ENCODE peak calls at places on chromosomes 2 and 18, in nine cellular contexts. G is heart right ventricle, W is fibroblast of lung, R is body of pancreas, J is fibroblast of the aortic adventitia, X is endodermal cell, V is hepatocyte, F is uterus, N is sigmoid colon. Y is an unnamed sample.

GRCh38 chr2:67290451-67290991 is 106.6 kb upstream of the ETAA1 start:
- DNase-seq in G (no peak), W (peak; percentile 86), R (no peak), J (peak; percentile 90), X (no peak), V (no peak), F (no peak), N (no peak), Y (peak; percentile 68)

GRCh38 chr2:208142925-208143799 is 2.8 kb downstream of the CRYGB start:
- DNase-seq in G (no peak), W (no peak), R (no peak), J (no peak), X (peak; percentile 76), V (no peak), F (no peak), N (no peak), Y (no peak)

GRCh38 chr2:195202163-195202845 is 454.7 kb upstream of the SLC39A10 start:
- DNase-seq in G (no peak), W (no peak), R (no peak), J (no peak), X (no peak), V (no peak), F (no peak), N (no peak), Y (peak; percentile 16)

GRCh38 chr2:49827366-49827765 is 673.1 kb upstream of the FSHR start:
- DNase-seq in G (no peak), W (no peak), R (no peak), J (no peak), X (peak; percentile 61), V (no peak), F (no peak), N (no peak), Y (no peak)

GRCh38 chr2:7071137-7071536 is 153.9 kb downstream of the RNF144A start:
- DNase-seq in G (no peak), W (no peak), R (no peak), J (no peak), X (no peak), V (no peak), F (no peak), N (no peak), Y (no peak)

GRCh38 chr2:164747786-164748433 is 93.7 kb downstream of the COBLL1 start:
- DNase-seq in G (peak; percentile 20), W (no peak), R (no peak), J (no peak), X (no peak), V (no peak), F (no peak), N (no peak), Y (no peak)

GRCh38 chr2:238102865-238103264 is 2.7 kb downstream of the ESPNL start:
- DNase-seq in G (no peak), W (no peak), R (peak; percentile 1), J (no peak), X (peak; percentile 30), V (no peak), F (no peak), N (no peak), Y (no peak)

GRCh38 chr2:227509824-227510619 is 38.1 kb downstream of the AGFG1 start:
- DNase-seq in G (no peak), W (peak; percentile 39), R (no peak), J (peak; percentile 31), X (no peak), V (no peak), F (no peak), N (no peak), Y (peak; percentile 58)

GRCh38 chr2:64586883-64587481 is 62.9 kb downstream of the AFTPH start:
- DNase-seq in G (no peak), W (peak; percentile 74), R (no peak), J (peak; percentile 82), X (no peak), V (peak; percentile 52), F (no peak), N (no peak), Y (peak; percentile 71)

GRCh38 chr18:78542204-78542603 is 437.4 kb upstream of the SALL3 start:
- DNase-seq in G (peak; percentile 54), W (no peak), R (peak; percentile 87), J (no peak), X (no peak), V (no peak), F (no peak), N (peak; percentile 80), Y (no peak)

GRCh38 chr2:43759195-43759594 is 14.6 kb upstream of the DYNC2LI1 start:
- DNase-seq in G (no peak), W (peak; percentile 70), R (no peak), J (peak; percentile 61), X (no peak), V (no peak), F (no peak), N (no peak), Y (peak; percentile 42)

GRCh38 chr2:240585101-240585500 is 1.4 kb upstream of the CAPN10 start:
- DNase-seq in G (no peak), W (no peak), R (no peak), J (no peak), X (no peak), V (no peak), F (no peak), N (peak; percentile 46), Y (no peak)

GRCh38 chr2:240581811-240582210 is 4.7 kb upstream of the CAPN10 start:
- DNase-seq in G (no peak), W (no peak), R (no peak), J (no peak), X (no peak), V (no peak), F (no peak), N (no peak), Y (no peak)

GRCh38 chr2:240582781-240583180 is 3.8 kb upstream of the CAPN10 start:
- DNase-seq in G (no peak), W (no peak), R (no peak), J (no peak), X (no peak), V (no peak), F (no peak), N (no peak), Y (no peak)

GRCh38 chr2:240584486-240585031 is 2.0 kb upstream of the CAPN10 start:
- DNase-seq in G (no peak), W (peak; percentile 20), R (no peak), J (no peak), X (peak; percentile 62), V (no peak), F (no peak), N (no peak), Y (peak; percentile 50)

DNA sequence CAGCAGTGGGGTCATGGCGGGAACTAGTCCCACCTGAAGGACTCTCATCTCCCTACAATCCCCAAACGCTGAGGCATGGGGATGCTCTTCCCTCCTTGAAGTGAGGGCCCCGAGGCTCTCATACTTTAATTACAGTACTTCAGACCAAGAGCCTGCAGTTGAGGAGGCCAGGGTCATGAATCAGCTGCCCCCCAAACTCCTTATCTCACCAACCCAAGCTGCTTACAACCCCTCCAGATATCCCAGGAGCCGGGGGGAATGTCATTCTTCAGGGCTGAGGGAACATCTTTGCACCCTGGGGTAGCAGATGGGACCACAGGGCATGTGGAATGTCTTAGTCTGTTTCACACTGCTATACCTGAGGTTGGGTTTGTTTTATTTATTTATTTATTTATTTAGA is 2.8 kb upstream of the CAPN10 start:
- DNase-seq in G (no peak), W (no peak), R (no peak), J (no peak), X (no peak), V (no peak), F (no peak), N (no peak), Y (no peak)
- H3K4me3 ChIP-seq in G (no peak overlapping the region), W (no peak overlapping the region), R (no peak overlapping the region), J (no peak overlapping the region), X (no peak overlapping the region), V (no peak overlapping the region), F (no peak overlapping the region), N (no peak overlapping the region), Y (no peak overlapping the region)

GRCh38 chr2:214079032-214079431 is 331.8 kb upstream of the VWC2L start:
- DNase-seq in G (no peak), W (no peak), R (no peak), J (no peak), X (no peak), V (no peak), F (no peak), N (no peak), Y (no peak)
- TF ChIP-seq CTCF in G (no peak), W (no peak), R (no peak), J (no peak), X (peak; percentile 29), V (peak; percentile 10), F (no peak), N (no peak), Y (no peak)

GRCh38 chr2:234952270-234953115 is 676 bp downstream of the SH3BP4 start:
- DNase-seq in G (peak; percentile 25), W (no peak), R (peak; percentile 24), J (no peak), X (peak; percentile 72), V (peak; percentile 59), F (no peak), N (peak; percentile 63), Y (no peak)
- H3K4me3 ChIP-seq in G (peak overlapping the region; percentile 88), W (peak overlapping the region; percentile 94), R (peak overlapping the region; percentile 63), J (peak overlapping the region; percentile 84), X (peak overlapping the region; percentile 99), V (peak overlapping the region; percentile 98), F (peak overlapping the region; percentile 87), N (peak overlapping the region; percentile 78), Y (peak overlapping the region; percentile 66)

GRCh38 chr18:50857694-50858093 is 21.2 kb upstream of the ME2 start:
- DNase-seq in G (no peak), W (no peak), R (no peak), J (no peak), X (no peak), V (no peak), F (no peak), N (no peak), Y (no peak)
- TF ChIP-seq CTCF in G (no peak), W (no peak), R (no peak), J (no peak), X (peak; percentile 50), V (no peak), F (no peak), N (no peak), Y (no peak)